ENCODE peak calls at places on chromosomes 3 and 15, in six cellular contexts. K is HCT116, Y is H9, X is mesenchymal stem cell, O is fibroblast of lung, L is adrenal gland. I is an unnamed sample.

GRCh38 chr15:65902373-65902772 is 33.1 kb downstream of the RAB11A start:
- DNase-seq in X (peak; percentile 12), K (peak; percentile 65), Y (peak; percentile 81), L (peak; percentile 34), O (no peak), I (peak; percentile 78)

GRCh38 chr15:45729146-45729545 is 94.3 kb downstream of the SQOR start:
- DNase-seq in X (no peak), O (no peak), L (no peak), Y (no peak), K (no peak), I (no peak)

GRCh38 chr3:30664449-30664848 is 58.0 kb downstream of the TGFBR2 start:
- DNase-seq in O (no peak), Y (no peak), X (no peak), K (no peak), L (no peak), I (no peak)

GRCh38 chr3:198088421-198088955 is 128.5 kb downstream of the LMLN start:
- DNase-seq in Y (no peak), K (no peak), X (no peak), L (no peak), O (no peak), I (no peak)

GRCh38 chr15:39153718-39154117 is 427.2 kb upstream of the THBS1 start:
- DNase-seq in O (no peak), X (peak; percentile 69), L (peak; percentile 13), Y (no peak), K (no peak), I (no peak)

GRCh38 chr3:58880182-58880581 is 169.6 kb downstream of the CFAP20DC start:
- DNase-seq in K (no peak), Y (no peak), O (peak; percentile 31), X (no peak), L (no peak), I (no peak)

GRCh38 chr3:153752405-153753027 is 368.7 kb upstream of the ARHGEF26 start:
- DNase-seq in X (no peak), L (no peak), O (peak; percentile 43), Y (no peak), K (no peak), I (no peak)

GRCh38 chr15:95853350-95853749 is 477.1 kb upstream of the NR2F2 start:
- DNase-seq in X (no peak), K (no peak), Y (no peak), L (no peak), O (peak; percentile 80), I (no peak)

GRCh38 chr3:101888653-101889052 is 39.3 kb downstream of the NFKBIZ start:
- DNase-seq in X (no peak), O (no peak), K (no peak), Y (no peak), L (no peak), I (no peak)

GRCh38 chr15:79370716-79371115 is 59.8 kb downstream of the TMED3 start:
- DNase-seq in K (no peak), O (peak; percentile 28), X (peak; percentile 85), L (no peak), Y (no peak), I (no peak)

GRCh38 chr15:31528846-31529245 is 202.2 kb downstream of the KLF13 start:
- DNase-seq in Y (no peak), K (no peak), O (no peak), L (no peak), X (no peak), I (no peak)

GRCh38 chr3:62211675-62212429 is 161.5 kb downstream of the FEZF2 start:
- DNase-seq in Y (no peak), O (no peak), K (no peak), L (no peak), X (no peak), I (no peak)

GRCh38 chr15:45225506-45226273 is 26.3 kb upstream of the SLC28A2 start:
- DNase-seq in O (no peak), K (no peak), Y (peak; percentile 54), X (no peak), L (no peak), I (no peak)

GRCh38 chr15:67520976-67521769 is at the start of gene C15orf61:
- DNase-seq in K (peak; percentile 85), Y (peak; percentile 80), L (peak; percentile 90), X (peak; percentile 83), O (peak; percentile 80), I (peak; percentile 91)

GRCh38 chr3:59451800-59452741 is 402.2 kb upstream of the CFAP20DC start:
- DNase-seq in Y (no peak), O (no peak), X (no peak), L (no peak), K (no peak), I (no peak)

GRCh38 chr15:95840004-95840403 is 490.5 kb upstream of the NR2F2 start:
- DNase-seq in K (no peak), X (peak; percentile 93), L (no peak), Y (no peak), O (peak; percentile 96), I (no peak)

GRCh38 chr3:150268426-150269321 is 139.4 kb upstream of the TSC22D2 start:
- DNase-seq in Y (no peak), O (peak; percentile 69), K (no peak), L (no peak), X (peak; percentile 78), I (no peak)
- H3K27ac ChIP-seq in Y (no peak overlapping the region), O (no peak overlapping the region), K (no peak overlapping the region), L (no peak overlapping the region), X (no peak overlapping the region), I (no peak overlapping the region)

GRCh38 chr15:60399931-60400330 is 2.1 kb upstream of the ANXA2 start:
- DNase-seq in K (no peak), L (no peak), Y (no peak), X (peak; percentile 54), O (no peak), I (no peak)
- H3K27ac ChIP-seq in K (peak overlapping the region; percentile 96), L (no peak overlapping the region), Y (no peak overlapping the region), X (peak overlapping the region; percentile 94), O (peak overlapping the region; percentile 97), I (no peak overlapping the region)

DNA sequence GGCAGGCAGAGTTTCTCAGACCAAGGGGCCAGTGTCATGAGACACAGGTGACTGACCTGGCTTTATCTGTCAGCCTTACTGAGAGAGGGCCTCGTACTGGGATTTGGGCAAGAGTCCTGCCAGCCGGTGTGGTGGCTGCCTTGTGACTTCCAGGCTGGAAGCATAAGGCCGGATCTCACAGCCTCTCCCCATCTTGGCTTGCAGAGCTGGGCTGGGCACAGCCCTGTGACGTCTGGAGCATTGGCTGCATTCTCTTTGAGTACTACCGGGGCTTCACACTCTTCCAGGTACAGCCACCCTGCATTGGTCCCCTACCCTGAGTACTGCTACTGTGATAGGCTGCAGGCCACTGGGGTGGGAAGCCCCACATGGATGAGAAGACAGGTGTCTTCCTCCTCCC is 12.1 kb downstream of the CLK3 start:
- DNase-seq in L (no peak), K (no peak), O (no peak), X (no peak), Y (no peak), I (no peak)
- H3K27ac ChIP-seq in L (no peak overlapping the region), K (no peak overlapping the region), O (no peak overlapping the region), X (no peak overlapping the region), Y (no peak overlapping the region), I (no peak overlapping the region)

GRCh38 chr3:13415236-13416001 is 4.7 kb downstream of the NUP210 start:
- DNase-seq in L (no peak), X (no peak), O (no peak), Y (no peak), K (no peak), I (no peak)
- H3K27ac ChIP-seq in L (no peak overlapping the region), X (no peak overlapping the region), O (no peak overlapping the region), Y (no peak overlapping the region), K (peak overlapping the region; percentile 70), I (peak overlapping the region; percentile 82)

DNA sequence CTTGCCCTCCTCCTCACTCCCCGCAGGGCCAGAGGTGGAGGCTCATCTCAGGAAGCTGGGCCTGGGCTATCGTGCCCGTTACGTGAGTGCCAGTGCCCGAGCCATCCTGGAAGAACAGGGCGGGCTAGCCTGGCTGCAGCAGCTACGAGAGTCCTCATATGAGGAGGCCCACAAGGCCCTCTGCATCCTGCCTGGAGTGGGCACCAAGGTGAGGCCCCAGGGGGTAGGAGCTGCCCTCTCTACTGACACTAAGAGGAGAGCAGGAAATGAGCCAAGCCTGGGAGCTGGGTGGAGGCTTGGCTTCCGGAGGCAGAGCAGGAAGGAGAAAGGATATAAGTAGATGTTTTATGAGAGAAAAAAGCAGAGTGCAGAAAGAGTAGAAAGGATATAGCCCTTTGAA is 4.9 kb downstream of the OGG1 start:
- DNase-seq in X (no peak), L (no peak), K (no peak), O (no peak), Y (no peak), I (no peak)
- H3K27ac ChIP-seq in X (no peak overlapping the region), L (no peak overlapping the region), K (no peak overlapping the region), O (no peak overlapping the region), Y (no peak overlapping the region), I (peak overlapping the region; percentile 43)

GRCh38 chr3:118842147-118842863 is 192.3 kb downstream of the IGSF11 start:
- DNase-seq in X (peak; percentile 22), O (peak; percentile 9), L (no peak), K (peak; percentile 4), Y (no peak), I (no peak)

GRCh38 chr3:118833075-118833474 is 201.6 kb downstream of the IGSF11 start:
- DNase-seq in L (no peak), K (no peak), X (no peak), O (peak; percentile 32), Y (no peak), I (no peak)

GRCh38 chr3:118838871-118839270 is 195.8 kb downstream of the IGSF11 start:
- DNase-seq in X (no peak), K (no peak), Y (no peak), L (no peak), O (no peak), I (no peak)
- H3K27ac ChIP-seq in X (no peak overlapping the region), K (no peak overlapping the region), Y (no peak overlapping the region), L (no peak overlapping the region), O (no peak overlapping the region), I (no peak overlapping the region)

DNA sequence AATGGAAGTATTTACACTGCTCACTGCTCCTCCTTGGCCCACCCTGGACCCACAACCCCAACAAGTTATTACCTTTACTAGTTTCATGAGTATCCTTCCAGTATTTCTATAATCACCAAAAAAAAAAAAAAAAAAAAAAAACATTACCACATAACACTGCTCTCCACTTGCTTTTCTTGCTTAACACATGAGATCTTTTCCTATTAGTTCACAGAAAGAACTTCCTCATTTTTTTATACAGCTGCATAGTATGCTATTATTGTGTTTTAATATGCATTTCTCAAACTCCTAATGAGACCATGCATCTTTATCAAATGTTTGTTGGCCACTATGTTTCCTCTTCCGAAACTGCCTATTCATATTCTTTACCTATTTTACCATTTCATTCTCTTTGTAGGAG is 14.6 kb downstream of the GABPB1 start:
- DNase-seq in K (no peak), X (no peak), L (no peak), O (no peak), Y (no peak), I (no peak)
- H3K27ac ChIP-seq in K (no peak overlapping the region), X (no peak overlapping the region), L (no peak overlapping the region), O (no peak overlapping the region), Y (no peak overlapping the region), I (no peak overlapping the region)